ENCODE peak calls at places on chromosomes 1 and 21, in four cellular contexts. S, F, U and J are unnamed samples.

GRCh38 chr21:44971672-44971995 is 31.8 kb downstream of the SLX9 start:
- DNase-seq in S (no peak), U (no peak), F (no peak), J (no peak)

GRCh38 chr1:154435801-154436200 is 30.7 kb downstream of the IL6R start:
- DNase-seq in U (no peak), S (no peak), F (no peak), J (no peak)

GRCh38 chr1:90558126-90558525 is 159.0 kb downstream of the BARHL2 start:
- DNase-seq in S (no peak), U (no peak), F (no peak), J (peak; percentile 41)

GRCh38 chr1:61181016-61181560 is 98.7 kb downstream of the NFIA start:
- DNase-seq in F (no peak), U (no peak), S (no peak), J (no peak)

GRCh38 chr1:221563476-221563921 is 178.4 kb downstream of the DUSP10 start:
- DNase-seq in F (no peak), U (no peak), S (no peak), J (no peak)

GRCh38 chr1:163912491-163912890 is 590.7 kb downstream of the NUF2 start:
- DNase-seq in S (no peak), F (no peak), U (no peak), J (no peak)

GRCh38 chr1:921011-921837 is 2.5 kb upstream of the SAMD11 start:
- DNase-seq in U (peak; percentile 26), F (no peak), S (peak; percentile 42), J (no peak)

GRCh38 chr1:167790117-167790516 is 68.3 kb downstream of the MPZL1 start:
- DNase-seq in F (no peak), S (no peak), U (no peak), J (no peak)

GRCh38 chr1:231985624-231986023 is 359.0 kb downstream of the DISC1 start:
- DNase-seq in F (no peak), U (no peak), S (no peak), J (no peak)

GRCh38 chr1:91335607-91336006 is 69.0 kb downstream of the HFM1 start:
- DNase-seq in U (no peak), S (no peak), F (no peak), J (no peak)

GRCh38 chr1:55070765-55071164 is 31.4 kb downstream of the PCSK9 start:
- DNase-seq in F (no peak), U (no peak), S (no peak), J (no peak)

GRCh38 chr1:109617291-109617801 is 2.1 kb downstream of the GNAT2 start:
- DNase-seq in F (no peak), S (no peak), U (no peak), J (peak; percentile 46)

GRCh38 chr1:56824956-56825355 is 5.8 kb upstream of the FYB2 start:
- DNase-seq in S (no peak), U (no peak), F (no peak), J (no peak)

GRCh38 chr1:13707211-13707610 is 7.2 kb downstream of the PRDM2 start:
- DNase-seq in S (no peak), U (no peak), F (no peak), J (no peak)

GRCh38 chr1:160070243-160071163 is 543 bp upstream of the KCNJ10 start:
- DNase-seq in S (peak; percentile 94), F (peak; percentile 63), U (peak; percentile 92), J (peak; percentile 40)